ENCODE peak calls at places on chromosome 21, in four cellular contexts. Y is anterior cingulate cortex, K is ELF-1, Z is ACHN. B is an unnamed sample.

GRCh38 chr21:32112194-32112593 is 166.7 kb downstream of the MIS18A start:
- DNase-seq in Y (no peak), K (no peak), Z (no peak), B (no peak)

GRCh38 chr21:23162213-23162946 is 2164.2 kb downstream of the NCAM2 start:
- DNase-seq in Y (no peak), K (no peak), Z (no peak), B (no peak)

GRCh38 chr21:45542242-45542666 is at the start of gene SLC19A1:
- DNase-seq in Y (peak), K (peak), Z (peak), B (peak)

GRCh38 chr21:34858559-34858958 is 189.8 kb downstream of the CLIC6 start:
- DNase-seq in Y (no peak), K (no peak), Z (no peak), B (no peak)

GRCh38 chr21:34890724-34891609 is 158.1 kb downstream of the RUNX1 start:
- DNase-seq in Y (no peak), K (peak), Z (no peak), B (peak)

GRCh38 chr21:45632165-45632896 is 11.2 kb upstream of the PCBP3 start:
- DNase-seq in Y (no peak), K (no peak), Z (no peak), B (no peak)

GRCh38 chr21:42747267-42747701 is 93.9 kb downstream of the PDE9A start:
- DNase-seq in Y (no peak), K (peak), Z (no peak), B (no peak)

GRCh38 chr21:37932936-37933335 is 16.7 kb upstream of the KCNJ6 start:
- DNase-seq in Y (no peak), K (no peak), Z (no peak), B (no peak)

GRCh38 chr21:34936874-34937563 is 112.1 kb downstream of the RUNX1 start:
- DNase-seq in Y (no peak), K (no peak), Z (no peak), B (no peak)

GRCh38 chr21:42465008-42465878 is 30.8 kb downstream of the RSPH1 start:
- DNase-seq in Y (no peak), K (no peak), Z (no peak), B (no peak)

GRCh38 chr21:15289896-15290841 is 225.4 kb upstream of the NRIP1 start:
- DNase-seq in Y (no peak), K (peak), Z (no peak), B (peak)

GRCh38 chr21:15128267-15128666 is 63.5 kb upstream of the NRIP1 start:
- DNase-seq in Y (no peak), K (no peak), Z (no peak), B (no peak)

GRCh38 chr21:42563261-42564045 is 49.8 kb downstream of the SLC37A1 start:
- DNase-seq in Y (no peak), K (no peak), Z (no peak), B (no peak)

GRCh38 chr21:37220433-37220980 is 46.6 kb downstream of the VPS26C start:
- DNase-seq in Y (no peak), K (no peak), Z (peak), B (no peak)

GRCh38 chr21:31566061-31566460 is 93.4 kb upstream of the SOD1 start:
- DNase-seq in Y (no peak), K (no peak), Z (peak), B (no peak)

GRCh38 chr21:45974073-45975016 is 7.2 kb upstream of the COL6A1 start:
- DNase-seq in Y (no peak), K (peak), Z (peak), B (peak)

GRCh38 chr21:36471254-36471723 is 8.6 kb downstream of the CLDN14 start:
- DNase-seq in Y (no peak), K (no peak), Z (no peak), B (no peak)

GRCh38 chr21:38688068-38688467 is 117.7 kb upstream of the ETS2 start:
- DNase-seq in Y (no peak), K (no peak), Z (no peak), B (no peak)